ENCODE peak calls at places on chromosome 1, in nine cellular contexts. Q, G, X, W, L, F, S, U and R are unnamed samples.

GRCh38 chr1:3717715-3718601 is 34.3 kb upstream of the CCDC27 start:
- DNase-seq in L (no peak), G (no peak), Q (no peak), W (no peak), S (no peak), U (no peak), X (no peak), F (no peak), R (no peak)

GRCh38 chr1:4172659-4173599 is 272.9 kb upstream of the C1orf174 start:
- DNase-seq in W (no peak), S (no peak), X (no peak), Q (no peak), L (no peak), U (no peak), F (no peak), G (no peak), R (no peak)

GRCh38 chr1:104785575-104786187 is 1036.0 kb downstream of the AMY1C start:
- DNase-seq in Q (no peak), F (no peak), U (no peak), S (no peak), G (no peak), W (no peak), L (no peak), X (no peak), R (no peak)

GRCh38 chr1:125065821-125066180 is 3881.0 kb downstream of the SRGAP2C start:
- DNase-seq in F (no peak), L (no peak), G (no peak), U (no peak), Q (no peak), S (no peak), X (no peak), W (no peak), R (no peak)

GRCh38 chr1:36884029-36884701 is 150.2 kb downstream of the GRIK3 start:
- DNase-seq in F (no peak), U (no peak), L (no peak), G (no peak), W (no peak), S (peak), X (no peak), Q (no peak), R (no peak)

GRCh38 chr1:208461680-208462079 is 217.5 kb upstream of the PLXNA2 start:
- DNase-seq in X (peak), Q (no peak), S (no peak), F (no peak), L (no peak), G (no peak), U (no peak), W (no peak), R (no peak)

GRCh38 chr1:156860113-156860638 is 489 bp upstream of the NTRK1 start:
- DNase-seq in S (no peak), X (peak), Q (peak), W (no peak), G (no peak), F (peak), L (peak), U (peak), R (no peak)

GRCh38 chr1:160101037-160101716 is 2.8 kb upstream of the IGSF8 start:
- DNase-seq in X (peak), Q (peak), S (peak), G (peak), F (peak), W (no peak), U (peak), L (peak), R (no peak)

GRCh38 chr1:7103322-7104052 is 318.2 kb downstream of the CAMTA1 start:
- DNase-seq in S (no peak), G (no peak), W (no peak), Q (no peak), F (peak), L (no peak), X (no peak), U (no peak), R (no peak)

GRCh38 chr1:11281518-11282331 is 8.7 kb downstream of the UBIAD1 start:
- DNase-seq in Q (peak), W (peak), F (peak), L (no peak), G (peak), U (no peak), S (no peak), X (peak), R (peak)

GRCh38 chr1:2050482-2050792 is 226 bp downstream of the PRKCZ start:
- DNase-seq in G (no peak), L (peak), S (no peak), F (no peak), Q (no peak), X (no peak), W (no peak), U (no peak), R (no peak)

GRCh38 chr1:109613396-109614147 is 5.8 kb downstream of the GNAT2 start:
- DNase-seq in G (no peak), X (peak), W (no peak), U (no peak), Q (peak), F (no peak), L (no peak), S (no peak), R (no peak)

GRCh38 chr1:27623327-27624212 is 11.4 kb downstream of the FGR start:
- DNase-seq in U (no peak), X (no peak), G (no peak), F (no peak), S (no peak), W (no peak), Q (no peak), L (no peak), R (no peak)

GRCh38 chr1:110538082-110538481 is 19.1 kb upstream of the KCNA10 start:
- DNase-seq in W (no peak), Q (no peak), S (no peak), F (no peak), G (no peak), X (no peak), U (no peak), L (no peak), R (no peak)

GRCh38 chr1:158248122-158248521 is 6.1 kb upstream of the CD1A start:
- DNase-seq in W (no peak), X (no peak), L (no peak), U (peak), Q (no peak), F (no peak), S (no peak), G (no peak), R (no peak)

GRCh38 chr1:243758647-243759046 is 91.4 kb downstream of the AKT3 start:
- DNase-seq in F (no peak), S (no peak), X (no peak), U (no peak), W (no peak), G (no peak), Q (no peak), L (no peak), R (no peak)

GRCh38 chr1:85303440-85304162 is 27.2 kb upstream of the BCL10 start:
- DNase-seq in G (no peak), S (no peak), L (no peak), X (no peak), F (no peak), U (no peak), W (no peak), Q (peak), R (no peak)

GRCh38 chr1:85314726-85315125 is 38.3 kb upstream of the BCL10 start:
- DNase-seq in G (no peak), U (no peak), F (no peak), X (no peak), W (no peak), L (no peak), Q (no peak), S (no peak), R (peak)

GRCh38 chr1:173365341-173365740 is 111.8 kb upstream of the PRDX6 start:
- DNase-seq in W (no peak), F (no peak), L (no peak), G (no peak), Q (no peak), X (no peak), S (no peak), U (no peak), R (no peak)